ENCODE peak calls at places on chromosomes 12 and 14, in four cellular contexts. Q is HFFc6, R is cardiac fibroblast, L is astrocyte. V is an unnamed sample.

GRCh38 chr12:127165567-127166392 is 1101.2 kb upstream of the TMEM132C start:
- DNase-seq in Q (peak; percentile 72), R (peak; percentile 80), L (peak; percentile 76), V (peak; percentile 37)

GRCh38 chr12:91139264-91139663 is 28.0 kb upstream of the LUM start:
- DNase-seq in Q (no peak), R (peak; percentile 54), L (no peak), V (no peak)

GRCh38 chr12:50529345-50529744 is 24.6 kb downstream of the DIP2B start:
- DNase-seq in Q (no peak), R (no peak), L (no peak), V (no peak)

GRCh38 chr14:75811862-75812505 is 150.9 kb downstream of the TTLL5 start:
- DNase-seq in Q (no peak), R (no peak), L (no peak), V (no peak)

GRCh38 chr12:288687-289086 is 26.1 kb upstream of the SLC6A13 start:
- DNase-seq in Q (no peak), R (peak; percentile 57), L (peak; percentile 72), V (peak; percentile 32)

GRCh38 chr14:37588956-37589737 is 5.9 kb downstream of the FOXA1 start:
- DNase-seq in Q (no peak), R (no peak), L (no peak), V (no peak)

GRCh38 chr12:59763835-59764234 is 168.0 kb downstream of the SLC16A7 start:
- DNase-seq in Q (no peak), R (no peak), L (no peak), V (no peak)

GRCh38 chr14:68734231-68734732 is 58.6 kb downstream of the ZFP36L1 start:
- DNase-seq in Q (no peak), R (no peak), L (peak; percentile 22), V (no peak)

GRCh38 chr12:121214171-121214777 is 4.3 kb downstream of the P2RX4 start:
- DNase-seq in Q (peak; percentile 76), R (peak; percentile 78), L (peak; percentile 78), V (peak; percentile 35)

GRCh38 chr14:101594511-101595148 is 33.3 kb downstream of the DIO3 start:
- DNase-seq in Q (no peak), R (no peak), L (no peak), V (no peak)

GRCh38 chr12:39816671-39817185 is 197.1 kb upstream of the ABCD2 start:
- DNase-seq in Q (no peak), R (no peak), L (no peak), V (peak; percentile 14)

GRCh38 chr12:459430-460258 is at the start of gene B4GALNT3:
- DNase-seq in Q (no peak), R (peak; percentile 14), L (no peak), V (no peak)

GRCh38 chr12:62995097-62995496 is 60.1 kb upstream of the PPM1H start:
- DNase-seq in Q (no peak), R (no peak), L (no peak), V (no peak)

GRCh38 chr12:70741266-70741665 is 104.0 kb upstream of the PTPRB start:
- DNase-seq in Q (no peak), R (no peak), L (no peak), V (no peak)

GRCh38 chr14:93970967-93971634 is 5.3 kb downstream of the ASB2 start:
- DNase-seq in Q (no peak), R (no peak), L (no peak), V (no peak)

GRCh38 chr12:54009171-54010052 is 627 bp downstream of the HOXC8 start:
- DNase-seq in Q (no peak), R (no peak), L (no peak), V (no peak)

GRCh38 chr14:79084861-79085260 is 914.7 kb downstream of the NRXN3 start:
- DNase-seq in Q (no peak), R (no peak), L (no peak), V (no peak)

GRCh38 chr12:115450017-115450416 is 766.0 kb upstream of the TBX3 start:
- DNase-seq in Q (no peak), R (no peak), L (no peak), V (no peak)

GRCh38 chr12:57107456-57107855 is 3.7 kb downstream of the STAT6 start:
- DNase-seq in Q (no peak), R (peak; percentile 49), L (no peak), V (no peak)

GRCh38 chr12:2646341-2646740 is 148.4 kb upstream of the FKBP4 start:
- DNase-seq in Q (no peak), R (no peak), L (no peak), V (no peak)

GRCh38 chr12:32499048-32499447 is 99.7 kb downstream of the FGD4 start:
- DNase-seq in Q (no peak), R (no peak), L (no peak), V (no peak)

GRCh38 chr14:64758025-64758521 is 53.8 kb downstream of the PLEKHG3 start:
- DNase-seq in Q (no peak), R (peak; percentile 25), L (peak; percentile 86), V (no peak)

GRCh38 chr12:124599074-124599999 is 31.9 kb upstream of the NCOR2 start:
- DNase-seq in Q (peak; percentile 73), R (peak; percentile 55), L (peak; percentile 79), V (no peak)

GRCh38 chr12:2306012-2306411 is 253.2 kb downstream of the CACNA1C start:
- DNase-seq in Q (no peak), R (no peak), L (peak; percentile 49), V (no peak)

GRCh38 chr12:11653215-11653753 is 3.8 kb downstream of the ETV6 start:
- DNase-seq in Q (no peak), R (peak; percentile 41), L (no peak), V (no peak)

GRCh38 chr12:91978143-91978542 is 167.5 kb downstream of the BTG1 start:
- DNase-seq in Q (no peak), R (no peak), L (peak; percentile 10), V (no peak)

GRCh38 chr14:87628129-87628528 is 364.9 kb downstream of the GALC start:
- DNase-seq in Q (no peak), R (peak; percentile 4), L (peak; percentile 93), V (no peak)

GRCh38 chr12:75327642-75328041 is 2.5 kb downstream of the CAPS2 start:
- DNase-seq in Q (no peak), R (no peak), L (no peak), V (no peak)